ENCODE peak calls at places on chromosomes 2 and 18, in ten cellular contexts. C is GM23338; N is neural progenitor cell; T is CD8-positive, alpha-beta memory T cell; I is IMR-90; X is adipocyte; O is right atrium auricular region; A is NT2/D1; P is esophagus squamous epithelium; E is endodermal cell. W is an unnamed sample.

GRCh38 chr18:22493940-22494339 is 76.2 kb upstream of the CTAGE1 start:
- DNase-seq in C (no peak), N (no peak), T (no peak), I (peak; percentile 52), X (peak; percentile 58), O (no peak), A (no peak), P (no peak), E (no peak), W (no peak)

GRCh38 chr18:40293311-40293710 is 1661.7 kb upstream of the PIK3C3 start:
- DNase-seq in C (peak; percentile 34), N (peak; percentile 44), T (no peak), I (no peak), X (peak; percentile 19), O (no peak), A (no peak), P (no peak), E (no peak), W (no peak)

GRCh38 chr18:55485666-55486065 is 102.3 kb downstream of the TCF4 start:
- DNase-seq in C (no peak), N (no peak), T (no peak), I (peak; percentile 77), X (peak; percentile 45), O (no peak), A (no peak), P (no peak), E (no peak), W (no peak)

GRCh38 chr18:21996261-21996892 is 173.0 kb upstream of the GATA6 start:
- DNase-seq in C (no peak), N (no peak), T (no peak), I (no peak), X (no peak), O (peak; percentile 66), A (no peak), P (no peak), E (no peak), W (no peak)

GRCh38 chr18:75074196-75075015 is 134.5 kb downstream of the PTGR3 start:
- DNase-seq in C (no peak), N (no peak), T (no peak), I (no peak), X (no peak), O (peak; percentile 54), A (no peak), P (no peak), E (no peak), W (no peak)

GRCh38 chr2:68741238-68741637 is 6.6 kb downstream of the ARHGAP25 start:
- DNase-seq in C (no peak), N (no peak), T (no peak), I (no peak), X (no peak), O (peak; percentile 18), A (no peak), P (no peak), E (no peak), W (no peak)

GRCh38 chr2:162992828-162993227 is 154.3 kb upstream of the KCNH7 start:
- DNase-seq in C (no peak), N (no peak), T (no peak), I (no peak), X (no peak), O (no peak), A (no peak), P (no peak), E (no peak), W (no peak)

GRCh38 chr2:237281900-237282306 is 132.1 kb downstream of the COL6A3 start:
- DNase-seq in C (no peak), N (no peak), T (no peak), I (peak; percentile 97), X (peak; percentile 94), O (no peak), A (no peak), P (no peak), E (no peak), W (no peak)

GRCh38 chr2:85956647-85957039 is 67.9 kb upstream of the ST3GAL5 start:
- DNase-seq in C (no peak), N (no peak), T (no peak), I (no peak), X (no peak), O (no peak), A (no peak), P (no peak), E (no peak), W (no peak)

GRCh38 chr2:42359894-42360483 is 1.0 kb downstream of the COX7A2L start:
- DNase-seq in C (no peak), N (no peak), T (no peak), I (peak; percentile 58), X (peak; percentile 86), O (no peak), A (no peak), P (no peak), E (no peak), W (no peak)

GRCh38 chr2:131016826-131017596 is 76.2 kb downstream of the FAM168B start:
- DNase-seq in C (no peak), N (no peak), T (no peak), I (peak; percentile 72), X (peak; percentile 58), O (no peak), A (no peak), P (no peak), E (no peak), W (no peak)

GRCh38 chr2:241902357-241902991 is 32.9 kb downstream of the RTP5 start:
- DNase-seq in C (peak; percentile 61), N (no peak), T (no peak), I (no peak), X (no peak), O (no peak), A (no peak), P (no peak), E (peak; percentile 77), W (no peak)

GRCh38 chr2:241903121-241904010 is 33.8 kb downstream of the RTP5 start:
- DNase-seq in C (no peak), N (no peak), T (no peak), I (no peak), X (no peak), O (no peak), A (no peak), P (no peak), E (peak; percentile 43), W (no peak)

GRCh38 chr2:241904791-241905710 is 35.5 kb downstream of the RTP5 start:
- DNase-seq in C (no peak), N (no peak), T (no peak), I (no peak), X (no peak), O (no peak), A (no peak), P (no peak), E (peak; percentile 38), W (no peak)

GRCh38 chr2:241905716-241906376 is 36.3 kb downstream of the RTP5 start:
- DNase-seq in C (no peak), N (no peak), T (no peak), I (no peak), X (no peak), O (no peak), A (no peak), P (no peak), E (no peak), W (no peak)

GRCh38 chr2:241904011-241904718 is 34.6 kb downstream of the RTP5 start:
- DNase-seq in C (no peak), N (no peak), T (no peak), I (no peak), X (no peak), O (no peak), A (no peak), P (no peak), E (peak; percentile 41), W (no peak)
- H3K27me3 ChIP-seq in C (no peaks in the 10 kb centered on the region), N (peaks cover 21% of the 10 kb centered on the region), T (no peaks in the 10 kb centered on the region), I (peaks cover 6% of the 10 kb centered on the region), X (peaks cover 34% of the 10 kb centered on the region), O (no peaks in the 10 kb centered on the region), A (no peaks in the 10 kb centered on the region), P (no peaks in the 10 kb centered on the region), E (no peaks in the 10 kb centered on the region), W (no peaks in the 10 kb centered on the region)

GRCh38 chr2:136013286-136013685 is 27.9 kb upstream of the DARS1 start:
- DNase-seq in C (peak; percentile 57), N (no peak), T (no peak), I (no peak), X (no peak), O (no peak), A (no peak), P (no peak), E (peak; percentile 61), W (no peak)
- H3K27me3 ChIP-seq in C (no peaks in the 10 kb centered on the region), N (no peaks in the 10 kb centered on the region), T (no peaks in the 10 kb centered on the region), I (peaks cover 8% of the 10 kb centered on the region), X (peaks cover 5% of the 10 kb centered on the region), O (no peaks in the 10 kb centered on the region), A (no peaks in the 10 kb centered on the region), P (no peaks in the 10 kb centered on the region), E (no peaks in the 10 kb centered on the region), W (no peaks in the 10 kb centered on the region)

GRCh38 chr18:7089369-7089768 is 28.2 kb downstream of the LAMA1 start:
- DNase-seq in C (no peak), N (peak; percentile 21), T (no peak), I (no peak), X (no peak), O (no peak), A (no peak), P (no peak), E (peak; percentile 57), W (no peak)

GRCh38 chr18:7094432-7094831 is 23.2 kb downstream of the LAMA1 start:
- DNase-seq in C (no peak), N (no peak), T (no peak), I (no peak), X (no peak), O (no peak), A (no peak), P (no peak), E (no peak), W (no peak)

DNA sequence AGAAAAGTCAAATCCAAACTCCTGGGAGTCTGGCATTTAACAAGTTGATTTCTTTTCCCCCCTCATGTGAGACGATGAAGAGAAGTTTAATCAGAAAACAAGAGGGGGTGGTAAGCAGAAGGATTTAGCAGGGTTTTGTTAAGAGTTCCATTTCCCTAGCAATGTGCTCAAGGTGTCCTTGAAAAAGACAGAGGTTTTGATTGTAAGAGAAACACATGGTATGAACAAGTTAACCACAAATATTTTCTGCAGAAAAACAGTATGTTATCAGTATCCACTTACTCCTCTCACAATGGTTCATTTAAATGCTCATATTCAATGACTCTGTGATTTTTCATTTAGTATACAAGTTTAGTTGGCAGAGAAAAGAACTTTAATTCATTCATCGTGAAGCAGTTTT is 26.8 kb downstream of the LAMA1 start:
- DNase-seq in C (no peak), N (no peak), T (no peak), I (peak; percentile 26), X (peak; percentile 36), O (no peak), A (no peak), P (no peak), E (no peak), W (no peak)
- H3K27me3 ChIP-seq in C (no peaks in the 10 kb centered on the region), N (no peaks in the 10 kb centered on the region), T (no peaks in the 10 kb centered on the region), I (no peaks in the 10 kb centered on the region), X (peaks cover 8% of the 10 kb centered on the region), O (no peaks in the 10 kb centered on the region), A (no peaks in the 10 kb centered on the region), P (no peaks in the 10 kb centered on the region), E (no peaks in the 10 kb centered on the region), W (no peaks in the 10 kb centered on the region)

DNA sequence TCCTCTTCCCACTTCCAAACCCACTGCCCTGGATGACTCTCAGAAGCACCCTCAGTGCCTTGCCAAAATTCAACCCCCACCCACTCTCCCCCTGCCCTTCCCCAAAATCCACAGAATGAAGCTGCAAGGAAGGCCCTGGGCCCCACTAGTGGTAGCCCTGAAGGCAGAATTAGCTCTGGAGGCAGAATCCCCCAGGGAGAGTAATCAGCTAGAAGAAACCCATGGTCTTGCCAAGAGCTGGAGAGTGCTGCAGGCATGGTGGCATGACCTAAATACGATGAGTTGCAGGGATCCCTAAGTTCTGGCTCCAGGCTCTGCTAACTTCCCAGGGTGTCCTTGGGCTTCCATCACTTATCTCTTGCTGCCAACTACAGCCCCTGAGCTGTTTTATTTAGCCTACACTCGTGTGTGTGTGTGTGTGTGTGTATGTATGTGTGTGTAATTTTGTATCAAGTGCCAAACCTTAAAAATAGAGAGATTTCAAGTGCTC is 7.9 kb downstream of the GAD1 start:
- DNase-seq in C (no peak), N (no peak), T (no peak), I (no peak), X (no peak), O (no peak), A (no peak), P (no peak), E (no peak), W (no peak)
- H3K27me3 ChIP-seq in C (peaks cover 83% of the 10 kb centered on the region), N (peaks cover 83% of the 10 kb centered on the region), T (peaks cover 36% of the 10 kb centered on the region), I (peaks cover 62% of the 10 kb centered on the region), X (peaks cover 80% of the 10 kb centered on the region), O (peaks cover 32% of the 10 kb centered on the region), A (peaks cover 12% of the 10 kb centered on the region), P (peaks cover 41% of the 10 kb centered on the region), E (peaks cover 46% of the 10 kb centered on the region), W (peaks cover 79% of the 10 kb centered on the region)